ENCODE peak calls at places on chromosome 21, in five cellular contexts. K is AG04449, E is gastrocnemius medialis, F is progenitor cell of endocrine pancreas, M is neural crest cell. L is an unnamed sample.

GRCh38 chr21:34027727-34028461 is 45.5 kb upstream of the MRPS6 start:
- DNase-seq in K (no peak), E (no peak), F (no peak), M (no peak), L (no peak)

GRCh38 chr21:17775431-17776126 is 43.6 kb downstream of the C21orf91 start:
- DNase-seq in K (no peak), E (no peak), F (no peak), M (no peak), L (no peak)

GRCh38 chr21:14080764-14081096 is 130.0 kb downstream of the LIPI start:
- DNase-seq in K (no peak), E (no peak), F (no peak), M (no peak), L (no peak)

GRCh38 chr21:46459356-46460112 is 843 bp downstream of the DIP2A start:
- DNase-seq in K (no peak), E (no peak), F (peak; percentile 21), M (no peak), L (peak; percentile 19)

GRCh38 chr21:26147535-26147934 is 23.0 kb downstream of the APP start:
- DNase-seq in K (no peak), E (no peak), F (no peak), M (no peak), L (no peak)

GRCh38 chr21:27622636-27623035 is 655.7 kb upstream of the ADAMTS5 start:
- DNase-seq in K (no peak), E (no peak), F (no peak), M (no peak), L (no peak)

GRCh38 chr21:38956791-38957571 is 151.3 kb downstream of the ETS2 start:
- DNase-seq in K (no peak), E (no peak), F (no peak), M (no peak), L (no peak)

GRCh38 chr21:34510148-34511142 is 1.6 kb downstream of the KCNE1 start:
- DNase-seq in K (no peak), E (peak; percentile 38), F (peak; percentile 32), M (peak; percentile 48), L (peak; percentile 88)

GRCh38 chr21:30340714-30341573 is 3.5 kb upstream of the KRTAP27-1 start:
- DNase-seq in K (no peak), E (no peak), F (peak; percentile 34), M (peak; percentile 61), L (peak; percentile 48)

GRCh38 chr21:34592120-34592561 is 22.8 kb downstream of the RCAN1 start:
- DNase-seq in K (no peak), E (no peak), F (no peak), M (no peak), L (no peak)

GRCh38 chr21:15281714-15282113 is 216.9 kb upstream of the NRIP1 start:
- DNase-seq in K (no peak), E (no peak), F (no peak), M (no peak), L (no peak)

DNA sequence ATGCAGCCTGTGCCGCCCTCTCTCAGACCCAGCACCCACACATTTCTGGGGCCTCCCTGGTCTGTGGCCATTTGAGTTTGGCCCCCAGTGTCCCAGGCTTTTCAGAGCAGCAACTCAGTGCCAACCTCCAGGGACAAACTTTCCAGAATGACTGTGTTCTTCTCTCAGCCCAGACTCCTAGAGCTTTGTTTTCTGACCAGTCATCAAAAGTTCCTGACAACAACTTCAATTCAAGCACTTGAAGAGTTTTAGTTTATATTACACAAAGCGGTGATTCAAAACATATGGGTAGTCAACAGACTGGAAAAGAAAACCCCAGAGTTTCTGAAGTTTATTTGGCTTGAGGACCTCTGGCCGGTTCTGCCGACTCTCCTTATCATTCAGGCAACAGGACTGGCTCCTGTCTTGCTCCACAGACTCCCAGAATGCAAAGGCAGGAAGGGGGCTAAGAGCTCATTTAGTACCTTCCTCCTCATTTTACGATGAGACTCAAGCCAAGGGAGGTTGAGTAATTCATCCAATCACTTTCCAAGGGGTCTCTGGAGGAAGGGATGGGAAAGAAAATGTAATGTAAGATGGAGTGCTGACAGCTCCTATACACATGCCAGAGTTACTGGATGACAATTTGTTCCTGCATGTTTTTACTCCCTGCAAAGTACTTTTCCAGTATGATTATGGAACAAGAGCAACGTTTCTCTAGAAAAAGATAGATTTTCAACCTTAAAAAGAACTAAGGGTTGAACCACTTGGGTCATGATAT is 27.0 kb upstream of the TIAM1 start:
- DNase-seq in K (no peak), E (no peak), F (no peak), M (no peak), L (no peak)
- TF ChIP-seq CTCF in K (no peak), E (no peak), F (no peak), M (no peak), L (no peak)

GRCh38 chr21:45304945-45305344 is 17.2 kb upstream of the POFUT2 start:
- DNase-seq in K (no peak), E (no peak), F (no peak), M (no peak), L (no peak)
- TF ChIP-seq CTCF in K (no peak), E (no peak), F (no peak), M (no peak), L (no peak)

GRCh38 chr21:29235714-29236197 is 63.0 kb upstream of the BACH1 start:
- DNase-seq in K (no peak), E (no peak), F (no peak), M (no peak), L (no peak)

GRCh38 chr21:29230541-29231275 is 68.0 kb upstream of the BACH1 start:
- DNase-seq in K (no peak), E (no peak), F (no peak), M (no peak), L (no peak)

GRCh38 chr21:29233611-29234540 is 64.8 kb upstream of the BACH1 start:
- DNase-seq in K (no peak), E (no peak), F (no peak), M (no peak), L (no peak)

GRCh38 chr21:29231781-29232548 is 66.8 kb upstream of the BACH1 start:
- DNase-seq in K (no peak), E (no peak), F (no peak), M (no peak), L (no peak)

GRCh38 chr21:29232601-29233541 is 65.9 kb upstream of the BACH1 start:
- DNase-seq in K (peak; percentile 57), E (no peak), F (no peak), M (no peak), L (no peak)
- TF ChIP-seq CTCF in K (no peak), E (no peak), F (no peak), M (no peak), L (no peak)

DNA sequence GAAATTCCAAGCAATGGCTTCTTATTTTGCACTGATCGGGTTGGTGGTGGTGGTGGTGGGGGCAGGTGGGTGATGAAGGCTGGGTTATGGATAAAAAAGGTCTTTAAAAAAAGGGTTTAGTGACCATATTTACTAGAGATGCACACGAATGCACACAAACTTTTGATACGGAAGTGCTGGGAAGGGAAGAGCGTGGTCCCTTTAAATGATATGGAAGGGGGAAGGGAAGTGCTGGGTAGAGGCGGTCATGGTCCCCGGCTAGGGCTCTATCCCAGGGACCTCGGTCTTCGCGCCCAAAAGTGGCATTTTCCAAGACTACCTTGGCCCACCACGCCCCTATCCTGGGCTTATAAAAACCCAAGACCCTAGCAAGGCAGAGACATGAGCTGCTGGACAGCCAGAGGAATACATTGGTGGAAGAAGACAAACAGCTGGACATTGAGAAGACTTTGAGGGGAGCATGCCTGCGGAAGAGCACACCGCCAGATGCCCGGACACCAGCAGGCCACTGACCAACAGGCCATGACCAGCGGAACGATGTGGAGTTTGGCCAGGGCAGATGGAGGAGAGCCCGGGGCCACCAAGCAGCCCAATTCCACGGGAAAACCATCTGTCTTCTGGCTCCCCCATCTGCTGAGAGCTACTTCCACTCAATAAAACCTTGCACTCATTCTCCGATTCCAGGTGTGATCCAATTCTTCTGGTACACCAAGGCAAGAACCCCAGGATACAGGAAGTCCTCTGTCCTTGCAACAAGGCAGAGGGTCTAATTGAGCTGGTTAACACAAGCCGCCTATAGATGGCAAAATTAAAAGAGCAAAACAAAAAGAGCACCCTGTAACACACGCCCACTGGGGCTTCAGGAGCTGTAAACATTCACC is 1720.2 kb downstream of the MRPL39 start:
- DNase-seq in K (no peak), E (no peak), F (no peak), M (no peak), L (no peak)
- TF ChIP-seq CTCF in K (no peak), E (no peak), F (no peak), M (no peak), L (no peak)

GRCh38 chr21:44265734-44266270 is 4.1 kb upstream of the DNMT3L start:
- DNase-seq in K (no peak), E (no peak), F (no peak), M (no peak), L (no peak)

GRCh38 chr21:44263768-44264167 is 2.1 kb upstream of the DNMT3L start:
- DNase-seq in K (no peak), E (no peak), F (no peak), M (no peak), L (no peak)

GRCh38 chr21:44263221-44263671 is 1.5 kb upstream of the DNMT3L start:
- DNase-seq in K (no peak), E (no peak), F (no peak), M (peak; percentile 44), L (no peak)

GRCh38 chr21:44271558-44271957 is 9.9 kb upstream of the DNMT3L start:
- DNase-seq in K (no peak), E (no peak), F (no peak), M (no peak), L (no peak)

GRCh38 chr21:44267655-44268142 is 6.0 kb upstream of the DNMT3L start:
- DNase-seq in K (no peak), E (peak; percentile 32), F (no peak), M (no peak), L (no peak)
- TF ChIP-seq CTCF in K (no peak), E (no peak), F (no peak), M (no peak), L (no peak)

DNA sequence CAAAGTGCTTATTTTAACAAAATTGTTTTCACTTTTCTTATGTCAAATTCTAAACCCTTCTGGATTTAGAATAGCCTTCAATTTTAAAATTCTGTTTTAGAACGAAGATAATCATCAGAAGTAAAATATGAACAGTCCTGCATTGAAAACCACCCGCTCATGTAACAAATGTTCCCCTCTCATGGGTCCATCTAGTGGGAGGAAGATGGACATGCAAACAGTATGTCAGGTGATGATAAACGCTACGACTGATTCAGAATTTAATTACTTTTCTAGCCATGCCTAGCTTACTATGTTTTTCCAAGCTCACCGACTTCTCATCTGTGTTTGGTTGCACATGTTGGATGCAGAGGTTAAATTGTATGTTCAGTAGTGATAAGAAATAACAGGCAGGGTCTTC is 23.5 kb downstream of the SOD1 start:
- DNase-seq in K (no peak), E (no peak), F (no peak), M (no peak), L (no peak)
- TF ChIP-seq CTCF in K (no peak), E (no peak), F (no peak), M (peak; percentile 22), L (no peak)

DNA sequence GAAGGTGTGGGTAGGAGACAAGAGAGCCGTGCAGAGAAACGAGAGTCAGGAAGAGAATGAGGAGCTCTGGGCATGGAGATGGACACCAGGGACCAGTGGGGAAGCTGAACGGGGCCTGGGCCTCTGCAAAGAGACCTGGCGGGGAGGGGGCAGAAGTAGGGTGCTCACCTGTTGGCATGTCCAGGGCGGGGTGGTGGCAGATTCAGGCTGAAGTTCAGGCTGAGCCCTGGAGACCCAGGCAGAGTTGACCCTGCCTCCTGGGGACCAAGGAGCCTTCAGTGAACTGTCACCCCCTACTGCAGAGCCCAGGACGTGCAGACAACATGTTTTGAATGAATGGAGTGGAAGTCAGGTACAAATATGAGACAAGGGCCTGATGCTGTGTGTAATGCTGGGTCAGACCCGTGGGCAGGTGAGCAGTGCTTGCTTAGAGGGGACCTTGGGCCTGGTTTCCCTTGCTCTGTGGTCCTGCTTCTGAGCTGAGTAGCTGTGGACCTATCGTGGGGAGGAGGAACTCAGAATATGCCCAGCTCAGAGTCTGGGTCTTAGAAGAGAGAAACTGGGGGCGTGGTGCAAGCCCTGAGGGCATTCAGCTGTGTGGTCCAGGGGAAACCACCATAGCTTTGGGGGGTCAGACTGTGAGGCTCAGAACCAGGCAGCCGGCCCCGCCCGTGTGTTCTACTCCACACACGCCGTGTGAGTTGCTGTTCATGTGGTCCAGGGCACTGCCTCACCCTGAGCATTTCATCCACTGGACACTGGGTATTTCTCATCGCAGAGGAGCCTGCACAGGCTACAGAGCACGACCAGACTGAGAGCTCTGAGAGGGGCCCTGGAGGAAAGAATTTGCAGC is 21.3 kb upstream of the UMODL1 start:
- DNase-seq in K (no peak), E (no peak), F (no peak), M (no peak), L (no peak)
- TF ChIP-seq CTCF in K (no peak), E (no peak), F (no peak), M (no peak), L (no peak)

L was measured in endothelial cell.